ENCODE peak calls at places on chromosome 15, in nine cellular contexts. O is left lung; V is SJSA1; T is testis; W is GM06990; J is effector memory CD4-positive, alpha-beta T cell; L is brain microvascular endothelial cell; F is fibroblast of mammary gland; Q is AG04450. A is an unnamed sample.

GRCh38 chr15:57025264-57025939 is 107.0 kb downstream of the TCF12 start:
- DNase-seq in J (no peak), F (peak), T (no peak), Q (no peak), V (no peak), L (no peak), W (no peak), O (no peak), A (no peak)

GRCh38 chr15:66369773-66370651 is 13.5 kb upstream of the TIPIN start:
- DNase-seq in T (no peak), L (no peak), F (no peak), O (no peak), Q (no peak), V (peak), W (peak), J (no peak), A (no peak)

GRCh38 chr15:71183063-71183462 is 67.8 kb downstream of the THSD4 start:
- DNase-seq in Q (no peak), J (no peak), T (no peak), V (no peak), L (no peak), F (no peak), W (no peak), O (no peak), A (no peak)

GRCh38 chr15:74525328-74525727 is 15.7 kb upstream of the ARID3B start:
- DNase-seq in V (no peak), J (no peak), T (no peak), W (no peak), F (no peak), Q (no peak), O (no peak), L (no peak), A (no peak)

GRCh38 chr15:87816811-87817210 is 439.7 kb downstream of the NTRK3 start:
- DNase-seq in Q (peak), L (peak), V (peak), O (no peak), W (no peak), F (peak), T (no peak), J (no peak), A (peak)

GRCh38 chr15:69434679-69435078 is 17.9 kb upstream of the RPLP1 start:
- DNase-seq in F (no peak), V (no peak), O (no peak), L (no peak), J (no peak), T (no peak), Q (no peak), W (no peak), A (no peak)

GRCh38 chr15:42595641-42596240 is 20.3 kb downstream of the STARD9 start:
- DNase-seq in O (no peak), J (no peak), F (peak), W (no peak), Q (no peak), V (no peak), T (peak), L (no peak), A (no peak)

GRCh38 chr15:101490922-101491738 is 1.6 kb upstream of the PCSK6 start:
- DNase-seq in F (no peak), Q (no peak), V (no peak), T (no peak), J (no peak), O (no peak), W (no peak), L (no peak), A (no peak)

GRCh38 chr15:70729164-70729563 is 34.2 kb downstream of the UACA start:
- DNase-seq in T (no peak), O (no peak), W (no peak), V (no peak), J (no peak), Q (no peak), L (no peak), F (no peak), A (no peak)

GRCh38 chr15:72196409-72197044 is 1.1 kb downstream of the GRAMD2A start:
- DNase-seq in J (no peak), O (no peak), V (no peak), F (no peak), Q (no peak), L (no peak), W (peak), T (no peak), A (no peak)

GRCh38 chr15:69704685-69705084 is 252.1 kb downstream of the RPLP1 start:
- DNase-seq in W (no peak), O (no peak), F (no peak), V (no peak), L (no peak), Q (no peak), J (no peak), T (no peak), A (no peak)

GRCh38 chr15:74958908-74959642 is 2.5 kb upstream of the RPP25 start:
- DNase-seq in F (no peak), J (no peak), Q (no peak), L (no peak), V (no peak), W (no peak), T (peak), O (no peak), A (no peak)

GRCh38 chr15:66411190-66411589 is 24.5 kb downstream of the MAP2K1 start:
- DNase-seq in L (no peak), O (no peak), F (no peak), J (no peak), W (no peak), T (no peak), Q (no peak), V (no peak), A (no peak)

GRCh38 chr15:62068787-62069170 is 2.0 kb downstream of the C2CD4A start:
- DNase-seq in V (no peak), W (no peak), L (no peak), F (no peak), J (no peak), T (no peak), Q (no peak), O (no peak), A (no peak)

GRCh38 chr15:96316953-96317629 is 13.4 kb upstream of the NR2F2 start:
- DNase-seq in W (no peak), O (no peak), L (no peak), Q (no peak), T (no peak), J (no peak), V (no peak), F (no peak), A (no peak)

GRCh38 chr15:56794923-56795329 is 61.6 kb upstream of the ZNF280D start:
- DNase-seq in F (peak), W (no peak), Q (no peak), L (no peak), J (no peak), T (no peak), O (no peak), V (no peak), A (no peak)

GRCh38 chr15:76812381-76812780 is 92.8 kb downstream of the SCAPER start:
- DNase-seq in V (no peak), W (no peak), F (no peak), L (no peak), Q (no peak), J (no peak), T (no peak), O (no peak), A (no peak)

GRCh38 chr15:97446138-97446537 is 514.4 kb upstream of the ARRDC4 start:
- DNase-seq in J (no peak), W (no peak), T (no peak), V (no peak), F (no peak), L (no peak), O (no peak), Q (no peak), A (no peak)

GRCh38 chr15:34799149-34799824 is 3.9 kb upstream of the ACTC1 start:
- DNase-seq in L (no peak), Q (no peak), O (no peak), W (no peak), F (no peak), T (peak), V (no peak), J (no peak), A (peak)

GRCh38 chr15:37028609-37029287 is 71.6 kb downstream of the MEIS2 start:
- DNase-seq in O (no peak), J (no peak), T (no peak), L (no peak), Q (no peak), V (no peak), F (peak), W (no peak), A (no peak)

GRCh38 chr15:77327168-77327567 is 92.7 kb downstream of the PEAK1 start:
- DNase-seq in O (no peak), W (no peak), J (no peak), L (no peak), V (no peak), T (no peak), F (no peak), Q (no peak), A (no peak)

GRCh38 chr15:92772061-92772460 is 116.5 kb upstream of the FAM174B start:
- DNase-seq in O (no peak), Q (no peak), V (no peak), F (no peak), T (no peak), J (no peak), W (no peak), L (no peak), A (no peak)

GRCh38 chr15:95875141-95875643 is 455.3 kb upstream of the NR2F2 start:
- DNase-seq in V (no peak), Q (no peak), L (peak), J (no peak), W (no peak), O (no peak), T (no peak), F (peak), A (peak)

GRCh38 chr15:98738689-98739411 is 90.5 kb downstream of the IGF1R start:
- DNase-seq in L (no peak), W (no peak), J (no peak), T (no peak), Q (no peak), F (no peak), O (no peak), V (peak), A (no peak)

GRCh38 chr15:61003683-61004299 is 225.3 kb downstream of the RORA start:
- DNase-seq in O (no peak), T (no peak), Q (no peak), V (no peak), W (no peak), J (no peak), F (no peak), L (no peak), A (no peak)

GRCh38 chr15:57866149-57866736 is 159.7 kb downstream of the POLR2M start:
- DNase-seq in J (no peak), O (no peak), W (no peak), T (peak), Q (no peak), F (peak), V (peak), L (peak), A (peak)

GRCh38 chr15:41691471-41691870 is 31.3 kb downstream of the MGA start:
- DNase-seq in O (no peak), V (no peak), Q (no peak), J (no peak), F (peak), T (no peak), W (no peak), L (no peak), A (no peak)

GRCh38 chr15:67003586-67003985 is 61.8 kb upstream of the SMAD3 start:
- DNase-seq in O (no peak), F (peak), J (no peak), L (no peak), V (peak), T (no peak), Q (no peak), W (no peak), A (no peak)

GRCh38 chr15:99683000-99683670 is 50.1 kb downstream of the LYSMD4 start:
- DNase-seq in V (no peak), F (peak), Q (no peak), W (no peak), L (no peak), O (no peak), T (no peak), J (no peak), A (no peak)

GRCh38 chr15:39242345-39242744 is 338.5 kb upstream of the THBS1 start:
- DNase-seq in V (no peak), W (no peak), L (no peak), T (no peak), O (no peak), Q (no peak), J (no peak), F (peak), A (no peak)

GRCh38 chr15:78662028-78662427 is 21.0 kb upstream of the CHRNB4 start:
- DNase-seq in L (no peak), J (no peak), V (no peak), O (no peak), T (no peak), F (no peak), W (no peak), Q (no peak), A (no peak)

GRCh38 chr15:90101969-90102890 is at the start of gene IDH2:
- DNase-seq in F (peak), O (peak), V (peak), W (peak), T (peak), L (peak), J (peak), Q (peak), A (peak)

GRCh38 chr15:56919708-56920637 is 1.5 kb downstream of the TCF12 start:
- DNase-seq in F (peak), J (no peak), L (peak), T (peak), Q (no peak), V (peak), O (peak), W (no peak), A (peak)

GRCh38 chr15:56247266-56247665 is 3.6 kb upstream of the RFX7 start:
- DNase-seq in T (no peak), W (no peak), J (no peak), Q (no peak), L (no peak), F (no peak), O (no peak), V (no peak), A (no peak)

GRCh38 chr15:34280193-34280592 is 55.4 kb downstream of the EMC4 start:
- DNase-seq in F (no peak), T (no peak), Q (no peak), L (no peak), O (no peak), J (no peak), W (no peak), V (no peak), A (no peak)

GRCh38 chr15:31326729-31327673 is at the start of gene KLF13:
- DNase-seq in T (peak), O (no peak), V (no peak), Q (no peak), L (peak), W (no peak), J (peak), F (peak), A (no peak)

GRCh38 chr15:73957276-73957675 is 31.0 kb downstream of the LOXL1 start:
- DNase-seq in Q (no peak), T (no peak), L (no peak), J (no peak), W (no peak), V (no peak), F (no peak), O (no peak), A (no peak)

GRCh38 chr15:90787881-90788280 is 70.7 kb downstream of the BLM start:
- DNase-seq in L (peak), Q (no peak), W (no peak), T (no peak), O (no peak), V (peak), J (no peak), F (no peak), A (no peak)

GRCh38 chr15:94412979-94413741 is 181.8 kb downstream of the MCTP2 start:
- DNase-seq in T (no peak), W (peak), Q (no peak), J (no peak), V (no peak), O (no peak), L (no peak), F (peak), A (no peak)
- H3K4me3 ChIP-seq in T (no peak), W (no peak), Q (no peak), J (no peak), V (no peak), O (no peak), L (no peak), F (no peak), A (no peak)

GRCh38 chr15:44385344-44385942 is 42.0 kb upstream of the CTDSPL2 start:
- DNase-seq in W (peak), Q (no peak), O (no peak), F (no peak), L (no peak), T (no peak), V (no peak), J (no peak), A (no peak)
- H3K4me3 ChIP-seq in W (no peak), Q (no peak), O (no peak), F (no peak), L (no peak), T (no peak), V (no peak), J (no peak), A (no peak)

GRCh38 chr15:68430471-68431036 is 1.4 kb downstream of the ITGA11 start:
- DNase-seq in F (no peak), V (no peak), L (no peak), J (no peak), Q (no peak), W (no peak), T (no peak), O (no peak), A (no peak)

GRCh38 chr15:68432665-68433064 is 702 bp upstream of the ITGA11 start:
- DNase-seq in T (no peak), W (no peak), Q (no peak), O (no peak), V (no peak), J (no peak), L (no peak), F (no peak), A (no peak)

GRCh38 chr15:68433551-68433950 is 1.6 kb upstream of the ITGA11 start:
- DNase-seq in J (no peak), F (no peak), L (no peak), W (no peak), O (no peak), T (no peak), V (no peak), Q (no peak), A (peak)

GRCh38 chr15:68431037-68431791 is 749 bp downstream of the ITGA11 start:
- DNase-seq in V (no peak), L (no peak), J (no peak), W (no peak), T (peak), F (no peak), O (no peak), Q (no peak), A (no peak)

GRCh38 chr15:68431792-68432401 is at the start of gene ITGA11:
- DNase-seq in O (peak), W (peak), V (peak), L (peak), J (no peak), Q (no peak), F (no peak), T (peak), A (peak)
- H3K4me3 ChIP-seq in O (peak), W (no peak), V (peak), L (peak), J (no peak), Q (peak), F (peak), T (peak), A (no peak)

GRCh38 chr15:64779024-64779423 is 3.6 kb upstream of the RBPMS2 start:
- DNase-seq in F (no peak), T (no peak), L (no peak), Q (no peak), J (no peak), V (no peak), W (no peak), O (no peak), A (no peak)

GRCh38 chr15:64774556-64775523 is 549 bp downstream of the RBPMS2 start:
- DNase-seq in O (no peak), T (no peak), W (no peak), L (no peak), V (no peak), J (no peak), F (no peak), Q (no peak), A (peak)

GRCh38 chr15:64775551-64776401 is at the start of gene RBPMS2:
- DNase-seq in W (no peak), O (no peak), T (peak), L (no peak), J (no peak), F (no peak), V (no peak), Q (no peak), A (peak)

GRCh38 chr15:64773606-64774555 is 1.5 kb downstream of the RBPMS2 start:
- DNase-seq in O (no peak), F (no peak), T (no peak), W (no peak), V (no peak), Q (no peak), J (no peak), L (no peak), A (no peak)

DNA sequence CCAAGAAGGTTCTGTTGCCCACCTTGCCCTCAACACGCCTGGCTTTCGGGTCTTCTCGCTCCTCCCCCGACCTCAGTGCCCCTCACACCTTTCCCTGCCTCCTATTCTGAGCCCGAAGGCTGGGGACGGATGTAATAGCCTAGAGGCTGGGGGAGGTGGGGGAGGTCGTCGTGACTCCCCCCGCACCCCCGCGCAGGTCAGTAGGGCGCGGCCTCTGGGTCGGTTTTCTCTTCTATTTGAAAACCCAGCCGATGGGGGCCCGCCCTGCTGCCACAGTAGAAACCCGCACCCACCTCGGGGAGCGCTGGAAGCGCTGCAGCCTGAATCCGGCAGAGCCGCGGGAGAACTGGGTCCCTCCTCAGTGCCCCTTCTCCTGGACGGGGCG is 1.0 kb upstream of the RBPMS2 start:
- DNase-seq in W (no peak), T (no peak), L (no peak), F (no peak), Q (no peak), O (no peak), V (no peak), J (no peak), A (no peak)
- H3K4me3 ChIP-seq in W (no peak), T (peak), L (peak), F (no peak), Q (peak), O (peak), V (no peak), J (no peak), A (no peak)

A was measured in adrenal gland.